ENCODE peak calls at places on chromosomes 5 and 9, in eight cellular contexts. L, V, N, H, B, U, X and W are unnamed samples.
A peak's percentile ranks its signal among the peaks of the same experiment; 100 is the strongest.

GRCh38 chr5:91383956-91384300 is 811 bp upstream of the ARRDC3 start:
- DNase-seq in L (peak; percentile 25), V (no peak), N (no peak), H (no peak), B (no peak), U (peak; percentile 53), X (no peak), W (no peak)

GRCh38 chr9:111068816-111069215 is 30.5 kb upstream of the LPAR1 start:
- DNase-seq in L (no peak), V (no peak), N (no peak), H (no peak), B (no peak), U (no peak), X (no peak), W (no peak)

GRCh38 chr9:18466101-18466500 is 7.9 kb upstream of the ADAMTSL1 start:
- DNase-seq in L (no peak), V (no peak), N (no peak), H (no peak), B (no peak), U (no peak), X (no peak), W (no peak)

GRCh38 chr5:135011355-135012032 is 22.5 kb downstream of the PITX1 start:
- DNase-seq in L (no peak), V (peak; percentile 79), N (no peak), H (no peak), B (no peak), U (no peak), X (no peak), W (no peak)

GRCh38 chr5:15806613-15807012 is 306.6 kb downstream of the FBXL7 start:
- DNase-seq in L (no peak), V (no peak), N (no peak), H (no peak), B (no peak), U (no peak), X (no peak), W (no peak)

GRCh38 chr5:172740483-172741205 is 30.4 kb downstream of the DUSP1 start:
- DNase-seq in L (no peak), V (peak; percentile 91), N (peak; percentile 91), H (no peak), B (peak; percentile 94), U (no peak), X (no peak), W (peak; percentile 89)

GRCh38 chr9:133990366-133991210 is 1.5 kb downstream of the VAV2 start:
- DNase-seq in L (no peak), V (peak; percentile 97), N (peak; percentile 78), H (peak; percentile 40), B (peak; percentile 51), U (no peak), X (no peak), W (peak; percentile 20)

GRCh38 chr9:123267481-123268239 is 726 bp downstream of the STRBP start:
- DNase-seq in L (no peak), V (peak; percentile 59), N (no peak), H (peak; percentile 30), B (no peak), U (peak; percentile 24), X (no peak), W (no peak)

GRCh38 chr5:95941756-95942155 is 19.9 kb downstream of the ELL2 start:
- DNase-seq in L (no peak), V (no peak), N (no peak), H (no peak), B (no peak), U (no peak), X (no peak), W (no peak)

GRCh38 chr5:38843665-38844064 is 2.1 kb upstream of the OSMR start:
- DNase-seq in L (no peak), V (no peak), N (no peak), H (no peak), B (no peak), U (no peak), X (no peak), W (no peak)

GRCh38 chr5:33994845-33995244 is 10.4 kb upstream of the SLC45A2 start:
- DNase-seq in L (no peak), V (peak; percentile 80), N (peak; percentile 45), H (no peak), B (no peak), U (no peak), X (no peak), W (no peak)

GRCh38 chr9:131997076-131997475 is 82.6 kb downstream of the MED27 start:
- DNase-seq in L (no peak), V (no peak), N (no peak), H (no peak), B (no peak), U (no peak), X (no peak), W (no peak)

GRCh38 chr5:24477958-24478357 is 166.8 kb downstream of the CDH10 start:
- DNase-seq in L (no peak), V (no peak), N (no peak), H (no peak), B (no peak), U (no peak), X (no peak), W (no peak)

GRCh38 chr9:34555002-34555348 is 32.2 kb upstream of the ENHO start:
- DNase-seq in L (no peak), V (peak; percentile 57), N (peak; percentile 8), H (peak; percentile 49), B (no peak), U (no peak), X (no peak), W (no peak)
- H3K27ac ChIP-seq in L (no peak overlapping the region), V (no peak overlapping the region), N (no peak overlapping the region), H (peak overlapping the region; percentile 57), B (no peak overlapping the region), U (no peak overlapping the region), X (no peak overlapping the region), W (no peak overlapping the region)

GRCh38 chr9:104682642-104683041 is 11.7 kb upstream of the OR13D1 start:
- DNase-seq in L (peak; percentile 7), V (no peak), N (peak; percentile 22), H (peak; percentile 56), B (peak; percentile 16), U (peak; percentile 62), X (no peak), W (peak; percentile 3)
- TF ChIP-seq CTCF in L (peak; percentile 74), V (peak; percentile 52), N (peak; percentile 51), H (peak; percentile 46), B (peak; percentile 43), U (peak; percentile 82), X (peak; percentile 20), W (peak; percentile 73)

GRCh38 chr5:87784869-87785268 is 372.1 kb upstream of the CCNH start:
- DNase-seq in L (no peak), V (no peak), N (no peak), H (no peak), B (no peak), U (no peak), X (no peak), W (no peak)

GRCh38 chr5:87776785-87777184 is 364.1 kb upstream of the CCNH start:
- DNase-seq in L (no peak), V (no peak), N (no peak), H (no peak), B (no peak), U (no peak), X (no peak), W (peak; percentile 34)

DNA sequence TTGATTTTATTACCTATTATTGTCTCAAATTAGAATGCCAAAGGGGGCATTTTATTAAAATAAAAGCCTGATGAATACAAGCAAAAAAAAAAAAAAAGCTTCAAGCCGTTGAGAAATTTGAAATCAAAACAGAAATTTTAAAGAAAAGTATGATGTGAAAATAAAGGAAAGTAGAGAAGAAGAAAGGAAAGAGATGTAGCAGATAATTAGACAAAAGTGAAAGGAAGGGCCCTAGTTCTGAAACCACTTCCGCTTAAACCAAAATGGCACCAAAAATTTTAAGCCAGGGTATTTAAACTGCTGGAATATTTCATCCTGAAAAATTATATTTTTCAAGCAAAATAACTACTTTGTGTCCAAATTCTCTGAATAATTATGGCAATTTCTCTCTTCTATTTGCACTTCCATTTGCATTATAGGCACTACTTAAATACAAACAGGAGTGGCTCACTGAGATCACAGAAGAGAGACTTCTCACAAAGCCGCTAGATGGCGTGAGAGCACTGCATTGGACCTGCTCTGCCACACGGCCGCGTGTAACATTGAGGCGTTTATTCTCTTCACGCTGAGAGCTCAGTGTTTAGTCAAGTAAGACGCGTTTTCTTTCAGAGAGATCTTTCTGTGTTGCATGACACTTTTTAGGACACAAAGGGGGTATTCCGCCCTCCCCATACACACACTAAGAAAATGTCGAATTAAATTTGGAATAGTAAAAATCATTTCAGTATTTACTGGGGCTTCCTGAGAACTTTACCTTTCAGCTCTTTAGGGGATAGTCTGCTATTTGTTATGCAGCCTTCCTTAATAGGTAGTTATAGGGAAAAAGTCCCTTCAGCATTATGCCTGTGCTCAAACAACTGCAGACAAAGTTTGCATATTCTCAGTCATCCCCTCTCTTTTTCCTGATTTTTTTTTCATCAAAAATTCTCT is 368.4 kb upstream of the CCNH start:
- DNase-seq in L (peak; percentile 48), V (peak; percentile 34), N (peak; percentile 67), H (peak; percentile 92), B (peak; percentile 65), U (peak; percentile 83), X (peak; percentile 46), W (peak; percentile 58)
- H3K27ac ChIP-seq in L (no peak overlapping the region), V (no peak overlapping the region), N (no peak overlapping the region), H (no peak overlapping the region), B (no peak overlapping the region), U (no peak overlapping the region), X (no peak overlapping the region), W (no peak overlapping the region)

DNA sequence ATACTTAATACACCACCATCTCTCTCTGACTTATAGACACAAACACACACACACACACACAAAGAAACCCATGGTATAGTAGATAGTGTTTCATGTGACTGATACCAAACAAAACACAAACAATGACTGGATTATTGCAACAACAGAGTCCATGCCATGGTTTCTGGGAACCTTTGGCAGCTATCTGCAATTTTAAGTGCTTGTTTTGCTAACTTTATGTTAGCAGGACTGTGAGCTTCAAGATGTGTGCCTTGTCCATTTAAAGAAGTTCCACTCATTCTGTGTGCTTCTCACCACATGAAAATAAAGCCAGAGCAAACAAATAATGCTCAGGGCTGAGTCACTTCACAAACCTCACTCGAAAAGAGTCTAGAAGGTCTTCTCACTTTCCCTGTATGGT is 15.1 kb upstream of the LURAP1L start:
- DNase-seq in L (no peak), V (peak; percentile 21), N (peak; percentile 36), H (no peak), B (peak; percentile 33), U (no peak), X (no peak), W (no peak)
- TF ChIP-seq CTCF in L (no peak), V (no peak), N (no peak), H (no peak), B (no peak), U (no peak), X (no peak), W (no peak)

DNA sequence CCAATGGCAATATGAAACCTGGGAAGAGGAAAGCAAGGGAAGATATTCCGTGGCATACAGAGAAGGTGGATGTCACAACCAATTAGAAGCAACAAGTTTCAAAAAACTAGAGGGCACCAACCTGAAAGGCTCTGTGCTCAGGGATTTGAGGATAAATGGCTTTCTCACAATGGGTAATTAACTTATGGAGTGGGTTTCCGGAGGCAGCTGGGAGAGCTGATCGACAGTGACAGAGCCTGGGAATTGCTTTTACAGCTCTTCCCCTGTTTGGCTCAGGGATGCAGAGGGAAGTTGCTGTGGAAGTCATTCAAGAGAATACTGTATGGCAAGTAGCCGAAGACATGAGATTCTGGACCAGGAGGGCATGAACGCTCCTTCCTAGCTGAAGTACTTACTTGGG is 237.0 kb downstream of the KIF4B start:
- DNase-seq in L (no peak), V (no peak), N (no peak), H (no peak), B (no peak), U (no peak), X (no peak), W (no peak)
- H3K27ac ChIP-seq in L (no peak overlapping the region), V (no peak overlapping the region), N (no peak overlapping the region), H (no peak overlapping the region), B (no peak overlapping the region), U (no peak overlapping the region), X (no peak overlapping the region), W (no peak overlapping the region)